ENCODE peak calls at places on chromosomes 4 and X, in five cellular contexts. O is CD8-positive, alpha-beta memory T cell; W is breast epithelium; E is tibial artery; D is psoas muscle. H is an unnamed sample. For H3K4me1, the result is how much of the 10 kb centered on the place peaks cover.

GRCh38 chrX:108946531-108946930 is 210.2 kb upstream of the IRS4 start:
- DNase-seq in O (no peak), W (no peak), E (no peak), D (no peak), H (no peak)

GRCh38 chrX:71106427-71106826 is at the start of gene CXorf65:
- DNase-seq in O (no peak), W (no peak), E (no peak), D (no peak), H (no peak)

GRCh38 chr4:83212041-83212851 is 72.4 kb downstream of the COQ2 start:
- DNase-seq in O (peak), W (no peak), E (no peak), D (no peak), H (no peak)

GRCh38 chrX:54923376-54923775 is 2.8 kb downstream of the TRO start:
- DNase-seq in O (no peak), W (no peak), E (no peak), D (no peak), H (no peak)

GRCh38 chr4:87574996-87575395 is 33.3 kb upstream of the DSPP start:
- DNase-seq in O (no peak), W (no peak), E (no peak), D (no peak), H (no peak)

GRCh38 chrX:11588097-11588496 is 77.6 kb downstream of the ARHGAP6 start:
- DNase-seq in O (no peak), W (no peak), E (no peak), D (no peak), H (no peak)

GRCh38 chrX:136880003-136880451 is 498 bp downstream of the RBMX start:
- DNase-seq in O (peak), W (no peak), E (no peak), D (peak), H (peak)

GRCh38 chr4:165725352-165725751 is 147.7 kb upstream of the TLL1 start:
- DNase-seq in O (no peak), W (no peak), E (no peak), D (no peak), H (no peak)

GRCh38 chr4:95290702-95291101 is 258.1 kb downstream of the UNC5C start:
- DNase-seq in O (no peak), W (no peak), E (no peak), D (no peak), H (no peak)

GRCh38 chrX:38335382-38335781 is 8.1 kb upstream of the RPGR start:
- DNase-seq in O (no peak), W (no peak), E (no peak), D (no peak), H (no peak)

GRCh38 chr4:107669068-107669467 is 51.0 kb downstream of the PAPSS1 start:
- DNase-seq in O (no peak), W (no peak), E (no peak), D (no peak), H (no peak)

GRCh38 chr4:86416081-86416480 is 56.2 kb upstream of the MAPK10 start:
- DNase-seq in O (no peak), W (no peak), E (no peak), D (no peak), H (no peak)

GRCh38 chr4:1855334-1856070 is 454 bp downstream of the LETM1 start:
- DNase-seq in O (no peak), W (no peak), E (no peak), D (peak), H (peak)

GRCh38 chr4:1856920-1857699 is 1.2 kb upstream of the LETM1 start:
- DNase-seq in O (no peak), W (no peak), E (no peak), D (no peak), H (peak)

GRCh38 chr4:1852904-1853623 is 2.9 kb downstream of the LETM1 start:
- DNase-seq in O (no peak), W (no peak), E (no peak), D (no peak), H (no peak)

GRCh38 chr4:1856071-1856919 is at the start of gene LETM1:
- DNase-seq in O (peak), W (peak), E (peak), D (peak), H (peak)

GRCh38 chr4:1854752-1855151 is 1.2 kb downstream of the LETM1 start:
- DNase-seq in O (no peak), W (no peak), E (no peak), D (no peak), H (no peak)
- H3K4me1 ChIP-seq in O (under half), W (under half), E (under half), D (under half), H (under half)

DNA sequence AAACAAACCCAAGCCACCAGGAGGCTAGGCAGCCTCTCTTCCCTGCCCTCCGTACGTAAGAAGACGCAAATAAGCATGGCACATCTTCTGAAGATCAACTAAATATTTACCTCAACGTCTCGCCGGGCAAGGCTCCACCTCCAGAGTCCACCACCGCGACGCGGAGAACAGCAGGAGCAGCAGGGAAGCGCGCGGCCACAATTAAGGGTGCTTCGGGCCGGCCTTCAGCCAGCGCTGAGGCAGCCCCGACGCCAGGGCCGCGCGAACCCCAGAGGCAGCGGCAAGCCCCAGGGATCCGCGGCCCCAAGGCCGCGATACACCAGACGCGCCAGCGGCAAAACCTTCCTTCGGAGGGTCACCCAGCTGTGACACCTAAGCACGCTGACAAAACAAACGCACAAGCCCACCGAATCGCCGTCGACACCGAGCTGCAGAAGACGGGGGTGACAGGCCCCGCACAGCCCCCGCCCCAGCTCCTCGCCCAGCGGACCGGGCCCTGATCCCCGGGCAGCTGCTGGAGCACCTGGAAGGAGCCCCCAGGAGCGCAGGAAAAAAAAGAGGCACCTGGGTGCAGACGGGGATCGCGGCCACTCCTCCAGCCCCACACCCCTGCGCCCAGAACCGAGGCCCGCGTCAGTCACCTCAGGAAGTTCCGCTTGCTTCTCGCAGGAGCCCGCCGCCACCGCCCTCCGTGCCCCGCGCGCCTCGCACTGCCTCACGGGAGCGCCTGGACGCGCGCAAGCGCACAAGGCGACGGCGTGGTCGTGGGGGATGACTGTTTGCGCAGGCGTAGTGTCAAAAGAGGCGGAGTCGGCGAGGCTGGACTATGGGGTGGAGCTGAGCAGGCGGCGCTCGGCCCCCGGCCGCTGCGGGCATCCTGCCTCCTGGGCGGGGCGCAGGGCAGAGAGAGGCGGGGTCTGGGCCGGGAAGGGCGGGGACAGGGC is at the start of the genes HAUS3 and POLN:
- DNase-seq in O (peak), W (peak), E (peak), D (peak), H (peak)
- H3K4me1 ChIP-seq in O (under half), W (under half), E (under half), D (under half), H (under half)

DNA sequence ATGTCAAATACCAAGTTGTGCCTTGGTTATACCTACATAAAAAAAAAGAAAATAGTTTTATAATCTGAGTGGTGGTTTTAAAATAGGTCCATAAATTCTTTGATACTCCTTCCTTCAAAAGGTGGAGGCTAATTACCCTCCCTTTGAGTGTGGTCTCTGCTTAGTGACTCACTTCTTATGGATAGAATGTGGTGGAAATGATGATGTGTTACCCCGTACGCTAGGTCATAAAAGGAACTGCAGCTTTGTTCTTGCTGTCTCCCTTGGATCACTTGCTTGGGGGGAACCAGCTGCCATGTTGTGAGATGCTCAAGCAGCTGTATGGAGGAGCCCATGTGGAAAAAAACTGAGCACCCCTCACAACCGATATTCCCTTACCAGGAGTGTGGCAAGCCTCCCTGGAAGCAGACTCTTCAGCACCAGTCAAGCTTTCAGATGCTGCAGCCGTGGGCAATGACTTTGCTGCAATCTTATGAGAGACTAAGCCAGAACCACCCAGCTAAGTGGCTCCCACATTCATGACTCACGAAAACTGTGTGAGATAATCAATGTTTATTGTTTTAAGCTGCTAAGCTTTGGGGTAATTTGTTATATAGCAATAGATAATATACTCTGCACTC is 195.0 kb upstream of the GATB start:
- DNase-seq in O (no peak), W (no peak), E (no peak), D (no peak), H (no peak)
- H3K4me1 ChIP-seq in O (under half), W (under half), E (under half), D (under half), H (under half)

DNA sequence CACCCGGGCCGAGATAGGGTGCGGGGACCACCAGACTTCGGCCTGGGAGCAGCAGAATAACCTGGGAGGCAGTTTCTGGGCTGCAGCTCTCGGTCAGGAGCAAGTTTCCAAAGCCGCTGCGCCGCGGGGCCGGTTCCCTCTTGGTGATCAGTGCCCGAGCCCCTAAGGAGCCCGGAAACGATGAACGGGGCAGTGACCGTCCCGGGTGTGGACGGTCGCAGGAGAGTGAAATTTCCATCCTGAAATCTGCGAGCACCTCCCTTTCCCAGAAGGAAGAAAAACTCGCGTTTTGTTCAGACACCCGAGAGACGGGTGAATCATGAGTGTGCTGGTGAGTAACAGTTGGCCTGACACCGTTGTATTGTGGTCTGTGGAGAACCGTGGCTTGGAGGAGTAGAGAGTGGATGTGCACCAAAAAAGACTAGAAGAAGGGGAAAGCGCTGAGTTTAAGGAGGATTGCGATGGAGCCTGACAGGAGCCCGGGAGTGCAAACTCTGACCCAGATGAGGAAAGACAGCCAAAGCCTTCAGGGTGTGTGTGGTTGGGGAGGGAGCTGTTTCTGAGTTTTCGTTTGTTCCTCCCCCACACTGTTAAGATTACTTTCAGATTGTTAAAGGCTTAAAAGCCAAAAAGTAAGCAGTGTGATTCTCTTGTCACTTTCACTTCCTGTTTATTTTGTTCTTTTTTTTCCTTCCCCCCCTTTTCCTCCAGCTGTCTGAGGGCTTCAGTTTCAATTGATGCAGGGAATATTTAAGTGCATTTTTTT is 824 bp downstream of the MCUB start:
- DNase-seq in O (peak), W (no peak), E (no peak), D (peak), H (peak)
- H3K4me1 ChIP-seq in O (half or more), W (under half), E (under half), D (under half), H (under half)

GRCh38 chr4:36338973-36339372 is 57.6 kb downstream of the DTHD1 start:
- DNase-seq in O (no peak), W (no peak), E (no peak), D (no peak), H (no peak)
- H3K4me1 ChIP-seq in O (under half), W (under half), E (under half), D (under half), H (under half)

DNA sequence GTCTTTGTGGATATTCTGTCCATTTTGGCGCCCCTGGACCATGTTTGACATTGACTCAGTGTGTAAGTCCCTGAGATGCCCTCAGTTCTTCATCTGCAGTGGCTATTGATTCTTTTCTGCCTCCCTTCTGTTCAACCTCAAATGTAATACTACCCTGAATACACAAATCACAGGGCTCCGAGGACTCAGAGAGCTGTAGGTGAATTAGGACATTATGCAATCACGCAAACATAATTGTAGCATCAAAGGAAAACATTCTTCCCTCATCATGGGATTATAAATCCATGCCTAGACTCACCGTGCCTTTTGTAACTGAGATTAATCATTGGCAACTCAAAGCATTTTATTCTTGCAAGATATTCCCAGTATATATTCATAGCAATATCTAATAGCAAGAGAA is 161.3 kb upstream of the PACRGL start:
- DNase-seq in O (no peak), W (no peak), E (no peak), D (no peak), H (no peak)
- H3K4me1 ChIP-seq in O (under half), W (under half), E (under half), D (under half), H (under half)

GRCh38 chr4:7902101-7902553 is 37.5 kb downstream of the AFAP1 start:
- DNase-seq in O (no peak), W (no peak), E (no peak), D (no peak), H (no peak)
- H3K4me1 ChIP-seq in O (under half), W (under half), E (half or more), D (under half), H (under half)

DNA sequence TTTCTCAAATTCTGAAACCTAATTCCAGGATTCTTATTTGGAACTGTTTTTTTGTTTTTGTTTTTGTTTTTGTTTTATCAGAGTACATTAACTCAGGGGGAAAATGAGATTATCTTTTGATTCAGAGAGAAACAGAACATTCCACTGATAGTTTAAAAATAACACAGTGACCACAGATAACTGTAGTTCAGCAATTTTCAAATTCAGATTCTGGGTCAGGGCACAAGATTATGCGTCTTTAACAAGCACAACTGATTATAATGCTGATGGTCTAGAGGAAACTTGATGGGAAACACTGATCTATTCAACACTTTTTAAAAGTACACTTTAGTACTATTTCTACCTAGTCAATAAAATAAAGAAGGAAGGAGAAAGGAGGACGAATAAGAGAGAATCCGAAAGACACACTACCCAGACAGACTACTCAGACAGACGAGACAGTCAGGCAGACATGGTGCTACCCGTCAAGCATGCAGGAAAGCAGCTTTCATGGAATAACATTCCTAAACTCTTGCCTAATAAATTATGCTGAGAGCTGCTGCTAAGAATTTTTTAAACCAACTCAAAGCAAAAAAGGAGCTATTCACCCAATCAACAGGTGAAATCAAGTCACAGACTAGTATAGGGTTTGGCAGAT is 59.0 kb downstream of the APBB2 start:
- DNase-seq in O (no peak), W (no peak), E (no peak), D (no peak), H (no peak)
- H3K4me1 ChIP-seq in O (under half), W (under half), E (under half), D (under half), H (under half)

DNA sequence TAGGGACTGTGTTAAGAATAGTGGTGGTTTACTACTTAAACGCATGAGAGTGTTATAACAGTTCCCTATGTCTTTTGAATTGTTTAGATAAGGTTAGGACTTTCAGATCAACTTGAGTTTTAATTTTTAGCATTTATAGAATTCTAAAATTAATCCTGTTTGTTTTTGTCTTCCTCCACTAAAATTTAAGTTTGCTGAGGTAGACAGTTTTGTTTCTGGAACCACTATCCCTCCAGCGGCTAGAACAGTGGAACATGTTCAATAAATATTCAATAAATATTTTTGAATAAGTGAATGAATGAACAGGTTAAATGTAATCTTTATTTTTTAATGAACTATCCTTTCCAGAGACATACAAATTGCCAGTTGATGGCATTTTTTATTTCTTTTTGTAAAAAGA is 58.4 kb downstream of the GAB1 start:
- DNase-seq in O (no peak), W (no peak), E (no peak), D (no peak), H (no peak)
- H3K4me1 ChIP-seq in O (under half), W (under half), E (half or more), D (half or more), H (under half)

GRCh38 chr4:55554453-55555030 is 7.8 kb upstream of the CLOCK start:
- DNase-seq in O (no peak), W (no peak), E (no peak), D (no peak), H (no peak)

GRCh38 chr4:55561884-55562283 is 15.2 kb upstream of the CLOCK start:
- DNase-seq in O (no peak), W (no peak), E (no peak), D (no peak), H (no peak)

DNA sequence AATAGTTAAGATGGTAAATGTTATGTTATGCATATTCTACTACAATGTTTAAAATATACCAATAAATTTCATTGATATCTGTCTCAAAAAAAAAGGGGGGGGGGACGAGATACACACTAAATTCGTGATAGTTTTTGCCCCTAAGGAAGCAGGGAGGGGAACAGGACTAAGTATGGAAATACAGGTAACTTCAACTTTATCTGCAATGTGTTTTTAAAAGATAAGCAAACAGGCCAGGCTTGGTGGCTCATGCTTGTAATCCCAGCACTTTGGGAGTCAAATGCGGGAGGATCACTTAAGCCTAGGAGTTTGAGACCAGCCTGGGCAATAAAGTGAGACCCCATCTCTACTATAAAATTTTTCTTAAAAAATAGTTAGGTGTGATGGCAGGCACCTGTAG is 13.4 kb upstream of the CLOCK start:
- DNase-seq in O (no peak), W (no peak), E (no peak), D (no peak), H (no peak)
- H3K4me1 ChIP-seq in O (under half), W (under half), E (under half), D (under half), H (under half)

H was measured in ovary.